ENCODE peak calls at places on chromosomes 13 and 19, in six cellular contexts. One of them, this sample, is unnamed.

GRCh38 chr13:41178040-41178439 is 16.3 kb downstream of the KBTBD7 start:
- DNase-seq in stimulated activated CD4-positive, alpha-beta T cell treated with anti-CD3 and anti-CD28 coated beads, Interleukin-4, amount 100 ng/mL, for 24 hours: no peak
- DNase-seq in T-helper 9 cell: no peak
- DNase-seq in NCI-H2107: no peak
- DNase-seq in stromal cell of bone marrow: no peak
- DNase-seq in ELR: no peak
- DNase-seq in this sample: no peak

GRCh38 chr19:19451429-19452240 is 46.2 kb downstream of the GATAD2A start:
- DNase-seq in stromal cell of bone marrow: no peak
- DNase-seq in T-helper 9 cell: no peak
- DNase-seq in stimulated activated CD4-positive, alpha-beta T cell treated with anti-CD3 and anti-CD28 coated beads, Interleukin-4, amount 100 ng/mL, for 24 hours: peak; percentile 46
- DNase-seq in NCI-H2107: no peak
- DNase-seq in ELR: no peak
- DNase-seq in this sample: peak; percentile 64

GRCh38 chr19:54470991-54471782 is 1.9 kb downstream of the CDC42EP5 start:
- DNase-seq in stromal cell of bone marrow: no peak
- DNase-seq in NCI-H2107: no peak
- DNase-seq in stimulated activated CD4-positive, alpha-beta T cell treated with anti-CD3 and anti-CD28 coated beads, Interleukin-4, amount 100 ng/mL, for 24 hours: no peak
- DNase-seq in T-helper 9 cell: no peak
- DNase-seq in ELR: no peak
- DNase-seq in this sample: no peak

GRCh38 chr19:1343026-1343425 is 40.7 kb upstream of the NDUFS7 start:
- DNase-seq in stimulated activated CD4-positive, alpha-beta T cell treated with anti-CD3 and anti-CD28 coated beads, Interleukin-4, amount 100 ng/mL, for 24 hours: no peak
- DNase-seq in NCI-H2107: no peak
- DNase-seq in ELR: no peak
- DNase-seq in stromal cell of bone marrow: no peak
- DNase-seq in T-helper 9 cell: no peak
- DNase-seq in this sample: no peak

GRCh38 chr13:61286148-61286745 is 129.4 kb downstream of the PCDH20 start:
- DNase-seq in T-helper 9 cell: no peak
- DNase-seq in stimulated activated CD4-positive, alpha-beta T cell treated with anti-CD3 and anti-CD28 coated beads, Interleukin-4, amount 100 ng/mL, for 24 hours: no peak
- DNase-seq in stromal cell of bone marrow: no peak
- DNase-seq in NCI-H2107: no peak
- DNase-seq in ELR: peak; percentile 0
- DNase-seq in this sample: no peak

GRCh38 chr13:64551755-64552154 is 2678.4 kb downstream of the PCDH9 start:
- DNase-seq in NCI-H2107: no peak
- DNase-seq in ELR: peak; percentile 87
- DNase-seq in T-helper 9 cell: no peak
- DNase-seq in stromal cell of bone marrow: peak; percentile 4
- DNase-seq in stimulated activated CD4-positive, alpha-beta T cell treated with anti-CD3 and anti-CD28 coated beads, Interleukin-4, amount 100 ng/mL, for 24 hours: no peak
- DNase-seq in this sample: no peak

GRCh38 chr19:6232567-6232966 is 47.2 kb downstream of the MLLT1 start:
- DNase-seq in ELR: peak; percentile 87
- DNase-seq in stimulated activated CD4-positive, alpha-beta T cell treated with anti-CD3 and anti-CD28 coated beads, Interleukin-4, amount 100 ng/mL, for 24 hours: no peak
- DNase-seq in stromal cell of bone marrow: peak; percentile 60
- DNase-seq in NCI-H2107: no peak
- DNase-seq in T-helper 9 cell: no peak
- DNase-seq in this sample: no peak

GRCh38 chr19:35209646-35210045 is 18.9 kb downstream of the FAM187B start:
- DNase-seq in ELR: no peak
- DNase-seq in stimulated activated CD4-positive, alpha-beta T cell treated with anti-CD3 and anti-CD28 coated beads, Interleukin-4, amount 100 ng/mL, for 24 hours: no peak
- DNase-seq in NCI-H2107: no peak
- DNase-seq in T-helper 9 cell: no peak
- DNase-seq in stromal cell of bone marrow: no peak
- DNase-seq in this sample: no peak

GRCh38 chr13:95233026-95233635 is 68.1 kb downstream of the ABCC4 start:
- DNase-seq in NCI-H2107: no peak
- DNase-seq in ELR: no peak
- DNase-seq in T-helper 9 cell: no peak
- DNase-seq in stromal cell of bone marrow: no peak
- DNase-seq in stimulated activated CD4-positive, alpha-beta T cell treated with anti-CD3 and anti-CD28 coated beads, Interleukin-4, amount 100 ng/mL, for 24 hours: no peak
- DNase-seq in this sample: no peak

GRCh38 chr19:13803038-13803437 is 7.8 kb downstream of the ZSWIM4 start:
- DNase-seq in stromal cell of bone marrow: no peak
- DNase-seq in T-helper 9 cell: no peak
- DNase-seq in stimulated activated CD4-positive, alpha-beta T cell treated with anti-CD3 and anti-CD28 coated beads, Interleukin-4, amount 100 ng/mL, for 24 hours: no peak
- DNase-seq in NCI-H2107: no peak
- DNase-seq in ELR: no peak
- DNase-seq in this sample: no peak

GRCh38 chr19:48715681-48716171 is 3.8 kb downstream of the MAMSTR start:
- DNase-seq in NCI-H2107: no peak
- DNase-seq in stimulated activated CD4-positive, alpha-beta T cell treated with anti-CD3 and anti-CD28 coated beads, Interleukin-4, amount 100 ng/mL, for 24 hours: no peak
- DNase-seq in stromal cell of bone marrow: no peak
- DNase-seq in T-helper 9 cell: no peak
- DNase-seq in ELR: peak; percentile 9
- DNase-seq in this sample: no peak

GRCh38 chr19:33796164-33797100 is at the start of gene KCTD15:
- DNase-seq in stimulated activated CD4-positive, alpha-beta T cell treated with anti-CD3 and anti-CD28 coated beads, Interleukin-4, amount 100 ng/mL, for 24 hours: peak; percentile 25
- DNase-seq in T-helper 9 cell: no peak
- DNase-seq in ELR: peak; percentile 34
- DNase-seq in NCI-H2107: no peak
- DNase-seq in stromal cell of bone marrow: no peak
- DNase-seq in this sample: peak; percentile 13

GRCh38 chr13:76223565-76223964 is 587.4 kb downstream of the LMO7 start:
- DNase-seq in T-helper 9 cell: no peak
- DNase-seq in NCI-H2107: no peak
- DNase-seq in ELR: no peak
- DNase-seq in stimulated activated CD4-positive, alpha-beta T cell treated with anti-CD3 and anti-CD28 coated beads, Interleukin-4, amount 100 ng/mL, for 24 hours: no peak
- DNase-seq in stromal cell of bone marrow: no peak
- DNase-seq in this sample: no peak

GRCh38 chr13:49935171-49936084 is 712 bp downstream of the SPRYD7 start:
- DNase-seq in T-helper 9 cell: peak; percentile 12
- DNase-seq in ELR: peak; percentile 89
- DNase-seq in stromal cell of bone marrow: peak; percentile 18
- DNase-seq in NCI-H2107: no peak
- DNase-seq in stimulated activated CD4-positive, alpha-beta T cell treated with anti-CD3 and anti-CD28 coated beads, Interleukin-4, amount 100 ng/mL, for 24 hours: peak; percentile 32
- DNase-seq in this sample: peak; percentile 51

GRCh38 chr13:84137292-84137691 is 255.0 kb upstream of the SLITRK1 start:
- DNase-seq in T-helper 9 cell: peak; percentile 36
- DNase-seq in NCI-H2107: no peak
- DNase-seq in stimulated activated CD4-positive, alpha-beta T cell treated with anti-CD3 and anti-CD28 coated beads, Interleukin-4, amount 100 ng/mL, for 24 hours: peak; percentile 42
- DNase-seq in stromal cell of bone marrow: no peak
- DNase-seq in ELR: peak; percentile 74
- DNase-seq in this sample: peak; percentile 48

GRCh38 chr19:2780284-2780683 is 2.8 kb downstream of the SGTA start:
- DNase-seq in ELR: no peak
- DNase-seq in stimulated activated CD4-positive, alpha-beta T cell treated with anti-CD3 and anti-CD28 coated beads, Interleukin-4, amount 100 ng/mL, for 24 hours: no peak
- DNase-seq in stromal cell of bone marrow: no peak
- DNase-seq in T-helper 9 cell: no peak
- DNase-seq in NCI-H2107: no peak
- DNase-seq in this sample: no peak

GRCh38 chr13:82963466-82963865 is 918.8 kb downstream of the SLITRK1 start:
- DNase-seq in T-helper 9 cell: no peak
- DNase-seq in stimulated activated CD4-positive, alpha-beta T cell treated with anti-CD3 and anti-CD28 coated beads, Interleukin-4, amount 100 ng/mL, for 24 hours: no peak
- DNase-seq in ELR: peak; percentile 30
- DNase-seq in NCI-H2107: no peak
- DNase-seq in stromal cell of bone marrow: no peak
- DNase-seq in this sample: no peak

GRCh38 chr19:41545547-41545946 is 30.4 kb upstream of the CEACAM21 start:
- DNase-seq in ELR: no peak
- DNase-seq in NCI-H2107: no peak
- DNase-seq in stromal cell of bone marrow: no peak
- DNase-seq in T-helper 9 cell: no peak
- DNase-seq in stimulated activated CD4-positive, alpha-beta T cell treated with anti-CD3 and anti-CD28 coated beads, Interleukin-4, amount 100 ng/mL, for 24 hours: peak; percentile 48
- DNase-seq in this sample: no peak

GRCh38 chr13:66344770-66345367 is 885.3 kb downstream of the PCDH9 start:
- DNase-seq in stimulated activated CD4-positive, alpha-beta T cell treated with anti-CD3 and anti-CD28 coated beads, Interleukin-4, amount 100 ng/mL, for 24 hours: no peak
- DNase-seq in NCI-H2107: no peak
- DNase-seq in T-helper 9 cell: no peak
- DNase-seq in stromal cell of bone marrow: no peak
- DNase-seq in ELR: no peak
- DNase-seq in this sample: no peak

GRCh38 chr19:1924320-1924961 is 16.5 kb upstream of the CSNK1G2 start:
- DNase-seq in stimulated activated CD4-positive, alpha-beta T cell treated with anti-CD3 and anti-CD28 coated beads, Interleukin-4, amount 100 ng/mL, for 24 hours: no peak
- DNase-seq in ELR: no peak
- DNase-seq in stromal cell of bone marrow: no peak
- DNase-seq in NCI-H2107: no peak
- DNase-seq in T-helper 9 cell: no peak
- DNase-seq in this sample: no peak